ENCODE peak calls at places on chromosomes 5 and 9, in ten cellular contexts. One of them, this sample, is unnamed.

GRCh38 chr5:68739752-68740151 is 354.1 kb upstream of the SLC30A5 start:
- DNase-seq in Peyer's patch: no peak
- DNase-seq in heart right ventricle: no peak
- DNase-seq in uterus: no peak
- DNase-seq in adrenal gland: no peak
- DNase-seq in cardiac muscle cell: no peak
- DNase-seq in transverse colon: no peak
- DNase-seq in heart left ventricle: no peak
- DNase-seq in RWPE2: no peak
- DNase-seq in breast epithelium: no peak
- DNase-seq in this sample: no peak

GRCh38 chr5:171668097-171668412 is 117.6 kb upstream of the SMIM23 start:
- DNase-seq in Peyer's patch: no peak
- DNase-seq in heart right ventricle: no peak
- DNase-seq in uterus: no peak
- DNase-seq in adrenal gland: no peak
- DNase-seq in cardiac muscle cell: no peak
- DNase-seq in transverse colon: no peak
- DNase-seq in heart left ventricle: no peak
- DNase-seq in RWPE2: no peak
- DNase-seq in breast epithelium: no peak
- DNase-seq in this sample: no peak

GRCh38 chr5:30040483-30041116 is 1152.9 kb upstream of the CDH6 start:
- DNase-seq in Peyer's patch: no peak
- DNase-seq in heart right ventricle: no peak
- DNase-seq in uterus: no peak
- DNase-seq in adrenal gland: peak; percentile 52
- DNase-seq in cardiac muscle cell: peak; percentile 76
- DNase-seq in transverse colon: no peak
- DNase-seq in heart left ventricle: no peak
- DNase-seq in RWPE2: no peak
- DNase-seq in breast epithelium: no peak
- DNase-seq in this sample: no peak

GRCh38 chr9:76027426-76027825 is 137.0 kb downstream of the PCSK5 start:
- DNase-seq in Peyer's patch: no peak
- DNase-seq in heart right ventricle: no peak
- DNase-seq in uterus: no peak
- DNase-seq in adrenal gland: no peak
- DNase-seq in cardiac muscle cell: peak; percentile 20
- DNase-seq in transverse colon: no peak
- DNase-seq in heart left ventricle: no peak
- DNase-seq in RWPE2: no peak
- DNase-seq in breast epithelium: no peak
- DNase-seq in this sample: no peak

GRCh38 chr5:67028371-67028770 is 168.2 kb downstream of the CD180 start:
- DNase-seq in Peyer's patch: no peak
- DNase-seq in heart right ventricle: no peak
- DNase-seq in uterus: no peak
- DNase-seq in adrenal gland: no peak
- DNase-seq in cardiac muscle cell: no peak
- DNase-seq in transverse colon: no peak
- DNase-seq in heart left ventricle: no peak
- DNase-seq in RWPE2: no peak
- DNase-seq in breast epithelium: no peak
- DNase-seq in this sample: no peak

GRCh38 chr9:95780751-95781150 is 94.7 kb upstream of the ERCC6L2 start:
- DNase-seq in Peyer's patch: no peak
- DNase-seq in heart right ventricle: no peak
- DNase-seq in uterus: no peak
- DNase-seq in adrenal gland: no peak
- DNase-seq in cardiac muscle cell: no peak
- DNase-seq in transverse colon: no peak
- DNase-seq in heart left ventricle: no peak
- DNase-seq in RWPE2: no peak
- DNase-seq in breast epithelium: no peak
- DNase-seq in this sample: no peak

GRCh38 chr5:61327761-61328753 is 4.0 kb upstream of the ZSWIM6 start:
- DNase-seq in Peyer's patch: no peak
- DNase-seq in heart right ventricle: no peak
- DNase-seq in uterus: no peak
- DNase-seq in adrenal gland: no peak
- DNase-seq in cardiac muscle cell: peak; percentile 86
- DNase-seq in transverse colon: no peak
- DNase-seq in heart left ventricle: no peak
- DNase-seq in RWPE2: no peak
- DNase-seq in breast epithelium: no peak
- DNase-seq in this sample: no peak

GRCh38 chr5:115360036-115360685 is 63.7 kb upstream of the CCDC112 start:
- DNase-seq in Peyer's patch: no peak
- DNase-seq in heart right ventricle: no peak
- DNase-seq in uterus: no peak
- DNase-seq in adrenal gland: no peak
- DNase-seq in cardiac muscle cell: peak; percentile 39
- DNase-seq in transverse colon: no peak
- DNase-seq in heart left ventricle: no peak
- DNase-seq in RWPE2: no peak
- DNase-seq in breast epithelium: no peak
- DNase-seq in this sample: no peak

GRCh38 chr9:73269430-73270101 is 117.9 kb downstream of the ANXA1 start:
- DNase-seq in Peyer's patch: no peak
- DNase-seq in heart right ventricle: no peak
- DNase-seq in uterus: no peak
- DNase-seq in adrenal gland: no peak
- DNase-seq in cardiac muscle cell: peak; percentile 63
- DNase-seq in transverse colon: no peak
- DNase-seq in heart left ventricle: no peak
- DNase-seq in RWPE2: no peak
- DNase-seq in breast epithelium: no peak
- DNase-seq in this sample: no peak
- TF ChIP-seq CTCF in Peyer's patch: no peak
- TF ChIP-seq CTCF in heart right ventricle: peak; percentile 39
- TF ChIP-seq CTCF in uterus: no peak
- TF ChIP-seq CTCF in adrenal gland: no peak
- TF ChIP-seq CTCF in cardiac muscle cell: peak; percentile 32
- TF ChIP-seq CTCF in transverse colon: no peak
- TF ChIP-seq CTCF in heart left ventricle: peak; percentile 40
- TF ChIP-seq CTCF in RWPE2: peak; percentile 68
- TF ChIP-seq CTCF in breast epithelium: no peak
- TF ChIP-seq CTCF in this sample: no peak

GRCh38 chr5:51395245-51395644 is 12.0 kb downstream of the ISL1 start:
- DNase-seq in Peyer's patch: no peak
- DNase-seq in heart right ventricle: no peak
- DNase-seq in uterus: no peak
- DNase-seq in adrenal gland: no peak
- DNase-seq in cardiac muscle cell: no peak
- DNase-seq in transverse colon: no peak
- DNase-seq in heart left ventricle: no peak
- DNase-seq in RWPE2: no peak
- DNase-seq in breast epithelium: no peak
- DNase-seq in this sample: no peak

GRCh38 chr5:51395666-51396356 is 12.6 kb downstream of the ISL1 start:
- DNase-seq in Peyer's patch: no peak
- DNase-seq in heart right ventricle: no peak
- DNase-seq in uterus: no peak
- DNase-seq in adrenal gland: no peak
- DNase-seq in cardiac muscle cell: no peak
- DNase-seq in transverse colon: no peak
- DNase-seq in heart left ventricle: no peak
- DNase-seq in RWPE2: no peak
- DNase-seq in breast epithelium: no peak
- DNase-seq in this sample: no peak

GRCh38 chr5:51392689-51393199 is 9.5 kb downstream of the ISL1 start:
- DNase-seq in Peyer's patch: no peak
- DNase-seq in heart right ventricle: no peak
- DNase-seq in uterus: no peak
- DNase-seq in adrenal gland: no peak
- DNase-seq in cardiac muscle cell: no peak
- DNase-seq in transverse colon: no peak
- DNase-seq in heart left ventricle: no peak
- DNase-seq in RWPE2: no peak
- DNase-seq in breast epithelium: no peak
- DNase-seq in this sample: no peak

GRCh38 chr5:51396797-51397196 is 13.5 kb downstream of the ISL1 start:
- DNase-seq in Peyer's patch: no peak
- DNase-seq in heart right ventricle: no peak
- DNase-seq in uterus: no peak
- DNase-seq in adrenal gland: no peak
- DNase-seq in cardiac muscle cell: no peak
- DNase-seq in transverse colon: no peak
- DNase-seq in heart left ventricle: no peak
- DNase-seq in RWPE2: no peak
- DNase-seq in breast epithelium: no peak
- DNase-seq in this sample: no peak

DNA sequence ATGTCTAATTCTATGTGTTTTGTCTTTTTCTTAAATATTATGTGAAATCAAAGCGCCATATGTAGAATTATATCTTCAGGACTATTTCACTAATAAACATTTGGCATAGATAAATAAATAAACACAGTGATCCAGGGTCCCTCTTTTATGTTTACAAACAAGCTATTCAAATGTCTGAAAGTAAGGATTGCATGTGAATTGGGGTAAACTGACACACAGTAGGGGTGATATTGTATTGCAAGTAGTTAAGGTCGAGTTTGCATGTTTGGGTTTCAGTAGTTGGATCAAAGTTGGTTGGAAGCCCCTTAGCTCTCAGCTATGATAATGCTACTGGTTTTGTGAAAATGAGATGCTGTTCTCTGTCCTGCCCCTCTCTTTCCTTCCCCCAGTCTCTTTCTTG is 11.4 kb downstream of the ISL1 start:
- DNase-seq in Peyer's patch: no peak
- DNase-seq in heart right ventricle: no peak
- DNase-seq in uterus: no peak
- DNase-seq in adrenal gland: no peak
- DNase-seq in cardiac muscle cell: no peak
- DNase-seq in transverse colon: no peak
- DNase-seq in heart left ventricle: no peak
- DNase-seq in RWPE2: no peak
- DNase-seq in breast epithelium: no peak
- DNase-seq in this sample: no peak
- H3K4me1 ChIP-seq in Peyer's patch: peaks cover 10% of the 10 kb centered on the region
- H3K4me1 ChIP-seq in heart right ventricle: peaks cover 7% of the 10 kb centered on the region
- H3K4me1 ChIP-seq in uterus: no peaks in the 10 kb centered on the region
- H3K4me1 ChIP-seq in adrenal gland: no peaks in the 10 kb centered on the region
- H3K4me1 ChIP-seq in cardiac muscle cell: peaks cover 40% of the 10 kb centered on the region
- H3K4me1 ChIP-seq in transverse colon: no peaks in the 10 kb centered on the region
- H3K4me1 ChIP-seq in heart left ventricle: no peaks in the 10 kb centered on the region
- H3K4me1 ChIP-seq in RWPE2: peaks cover 16% of the 10 kb centered on the region
- H3K4me1 ChIP-seq in breast epithelium: peaks cover 5% of the 10 kb centered on the region
- H3K4me1 ChIP-seq in this sample: peaks cover 2% of the 10 kb centered on the region

GRCh38 chr5:141639357-141640050 is 2.7 kb downstream of the RELL2 start:
- DNase-seq in Peyer's patch: no peak
- DNase-seq in heart right ventricle: no peak
- DNase-seq in uterus: no peak
- DNase-seq in adrenal gland: no peak
- DNase-seq in cardiac muscle cell: no peak
- DNase-seq in transverse colon: no peak
- DNase-seq in heart left ventricle: no peak
- DNase-seq in RWPE2: no peak
- DNase-seq in breast epithelium: no peak
- DNase-seq in this sample: no peak

GRCh38 chr5:141638771-141639170 is 2.0 kb downstream of the RELL2 start:
- DNase-seq in Peyer's patch: no peak
- DNase-seq in heart right ventricle: no peak
- DNase-seq in uterus: no peak
- DNase-seq in adrenal gland: no peak
- DNase-seq in cardiac muscle cell: no peak
- DNase-seq in transverse colon: no peak
- DNase-seq in heart left ventricle: no peak
- DNase-seq in RWPE2: no peak
- DNase-seq in breast epithelium: no peak
- DNase-seq in this sample: no peak

GRCh38 chr5:141640051-141640415 is 3.2 kb downstream of the RELL2 start:
- DNase-seq in Peyer's patch: no peak
- DNase-seq in heart right ventricle: no peak
- DNase-seq in uterus: no peak
- DNase-seq in adrenal gland: no peak
- DNase-seq in cardiac muscle cell: no peak
- DNase-seq in transverse colon: no peak
- DNase-seq in heart left ventricle: no peak
- DNase-seq in RWPE2: no peak
- DNase-seq in breast epithelium: no peak
- DNase-seq in this sample: no peak

GRCh38 chr5:141640698-141641097 is 3.9 kb downstream of the RELL2 start:
- DNase-seq in Peyer's patch: no peak
- DNase-seq in heart right ventricle: no peak
- DNase-seq in uterus: no peak
- DNase-seq in adrenal gland: no peak
- DNase-seq in cardiac muscle cell: no peak
- DNase-seq in transverse colon: no peak
- DNase-seq in heart left ventricle: no peak
- DNase-seq in RWPE2: no peak
- DNase-seq in breast epithelium: no peak
- DNase-seq in this sample: no peak

DNA sequence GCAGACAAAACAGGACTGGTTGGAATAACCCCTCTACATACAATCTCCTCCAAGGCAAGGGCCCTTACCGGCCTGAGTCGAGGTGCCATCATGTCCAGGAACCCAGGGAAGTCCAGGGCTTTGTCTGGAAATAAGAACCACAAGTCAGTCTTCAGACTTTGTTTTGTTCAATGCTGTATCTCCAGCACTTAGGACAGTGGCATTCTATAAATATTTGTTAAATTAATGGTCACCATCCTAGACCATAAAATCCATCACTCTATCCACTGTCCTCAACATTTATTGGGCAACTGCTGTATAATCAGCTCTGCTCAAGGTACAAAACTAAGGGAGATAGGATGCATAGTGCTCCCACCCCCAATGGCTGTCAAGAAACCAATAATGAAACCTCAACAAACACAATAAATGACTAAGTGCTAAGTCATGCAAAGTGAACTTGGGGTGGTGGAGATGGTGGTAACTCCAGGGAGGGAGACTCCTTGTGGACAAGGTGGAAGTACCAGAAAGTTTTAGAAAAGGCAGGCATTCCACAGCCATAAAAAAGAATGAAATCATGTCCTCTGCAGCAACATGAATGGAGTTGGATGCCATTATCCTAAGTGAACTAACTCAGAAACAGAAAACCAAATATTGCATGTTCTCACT is 5.0 kb downstream of the RELL2 start:
- DNase-seq in Peyer's patch: no peak
- DNase-seq in heart right ventricle: no peak
- DNase-seq in uterus: no peak
- DNase-seq in adrenal gland: no peak
- DNase-seq in cardiac muscle cell: peak; percentile 60
- DNase-seq in transverse colon: no peak
- DNase-seq in heart left ventricle: no peak
- DNase-seq in RWPE2: no peak
- DNase-seq in breast epithelium: no peak
- DNase-seq in this sample: no peak
- TF ChIP-seq CTCF in Peyer's patch: peak; percentile 31
- TF ChIP-seq CTCF in heart right ventricle: no peak
- TF ChIP-seq CTCF in uterus: no peak
- TF ChIP-seq CTCF in adrenal gland: no peak
- TF ChIP-seq CTCF in cardiac muscle cell: peak; percentile 35
- TF ChIP-seq CTCF in transverse colon: no peak
- TF ChIP-seq CTCF in heart left ventricle: no peak
- TF ChIP-seq CTCF in RWPE2: peak; percentile 73
- TF ChIP-seq CTCF in breast epithelium: no peak
- TF ChIP-seq CTCF in this sample: no peak

GRCh38 chr5:71973563-71973962 is 133.7 kb upstream of the MAP1B start:
- DNase-seq in Peyer's patch: no peak
- DNase-seq in heart right ventricle: no peak
- DNase-seq in uterus: no peak
- DNase-seq in adrenal gland: no peak
- DNase-seq in cardiac muscle cell: no peak
- DNase-seq in transverse colon: no peak
- DNase-seq in heart left ventricle: no peak
- DNase-seq in RWPE2: no peak
- DNase-seq in breast epithelium: no peak
- DNase-seq in this sample: no peak

GRCh38 chr5:71974165-71974564 is 133.1 kb upstream of the MAP1B start:
- DNase-seq in Peyer's patch: no peak
- DNase-seq in heart right ventricle: no peak
- DNase-seq in uterus: peak; percentile 44
- DNase-seq in adrenal gland: peak; percentile 51
- DNase-seq in cardiac muscle cell: peak; percentile 36
- DNase-seq in transverse colon: no peak
- DNase-seq in heart left ventricle: no peak
- DNase-seq in RWPE2: no peak
- DNase-seq in breast epithelium: peak; percentile 23
- DNase-seq in this sample: no peak

GRCh38 chr5:71972777-71973473 is 134.3 kb upstream of the MAP1B start:
- DNase-seq in Peyer's patch: no peak
- DNase-seq in heart right ventricle: peak; percentile 16
- DNase-seq in uterus: no peak
- DNase-seq in adrenal gland: peak; percentile 41
- DNase-seq in cardiac muscle cell: no peak
- DNase-seq in transverse colon: no peak
- DNase-seq in heart left ventricle: no peak
- DNase-seq in RWPE2: no peak
- DNase-seq in breast epithelium: no peak
- DNase-seq in this sample: no peak

GRCh38 chr5:71969464-71969863 is 137.8 kb upstream of the MAP1B start:
- DNase-seq in Peyer's patch: no peak
- DNase-seq in heart right ventricle: no peak
- DNase-seq in uterus: no peak
- DNase-seq in adrenal gland: no peak
- DNase-seq in cardiac muscle cell: peak; percentile 12
- DNase-seq in transverse colon: no peak
- DNase-seq in heart left ventricle: no peak
- DNase-seq in RWPE2: no peak
- DNase-seq in breast epithelium: no peak
- DNase-seq in this sample: no peak

GRCh38 chr5:71971862-71972261 is 135.4 kb upstream of the MAP1B start:
- DNase-seq in Peyer's patch: no peak
- DNase-seq in heart right ventricle: no peak
- DNase-seq in uterus: no peak
- DNase-seq in adrenal gland: no peak
- DNase-seq in cardiac muscle cell: no peak
- DNase-seq in transverse colon: no peak
- DNase-seq in heart left ventricle: no peak
- DNase-seq in RWPE2: no peak
- DNase-seq in breast epithelium: no peak
- DNase-seq in this sample: no peak
- H3K4me1 ChIP-seq in Peyer's patch: no peaks in the 10 kb centered on the region
- H3K4me1 ChIP-seq in heart right ventricle: peaks cover 15% of the 10 kb centered on the region
- H3K4me1 ChIP-seq in uterus: no peaks in the 10 kb centered on the region
- H3K4me1 ChIP-seq in adrenal gland: peaks cover 18% of the 10 kb centered on the region
- H3K4me1 ChIP-seq in cardiac muscle cell: peaks cover 12% of the 10 kb centered on the region
- H3K4me1 ChIP-seq in transverse colon: no peaks in the 10 kb centered on the region
- H3K4me1 ChIP-seq in heart left ventricle: peaks cover 2% of the 10 kb centered on the region
- H3K4me1 ChIP-seq in RWPE2: no peaks in the 10 kb centered on the region
- H3K4me1 ChIP-seq in breast epithelium: no peaks in the 10 kb centered on the region
- H3K4me1 ChIP-seq in this sample: no peaks in the 10 kb centered on the region

This sample was measured in mucosa of descending colon.